ENCODE peak calls at places on chromosomes 6 and 20, in four cellular contexts. C is right cardiac atrium, B is MM.1S, J is heart right ventricle. L is an unnamed sample.
A peak's percentile ranks its signal among the peaks of the same experiment; 100 is the strongest.

GRCh38 chr6:169923468-169924464 is 172.3 kb downstream of the ERMARD start:
- DNase-seq in C (no peak), B (no peak), J (no peak), L (no peak)

GRCh38 chr6:170082531-170083187 is 208.2 kb downstream of the DLL1 start:
- DNase-seq in C (no peak), B (no peak), J (no peak), L (no peak)

GRCh38 chr6:144266091-144266649 is 19.0 kb upstream of the UTRN start:
- DNase-seq in C (peak; percentile 67), B (no peak), J (peak; percentile 46), L (no peak)

GRCh38 chr20:17747431-17747846 is 47.7 kb downstream of the BANF2 start:
- DNase-seq in C (peak; percentile 28), B (no peak), J (no peak), L (no peak)

GRCh38 chr6:21171801-21172200 is 421.8 kb upstream of the SOX4 start:
- DNase-seq in C (no peak), B (no peak), J (no peak), L (no peak)

GRCh38 chr6:43405354-43405753 is 22.0 kb upstream of the ABCC10 start:
- DNase-seq in C (no peak), B (no peak), J (no peak), L (no peak)

GRCh38 chr20:8796088-8796665 is 272.7 kb upstream of the PLCB4 start:
- DNase-seq in C (no peak), B (no peak), J (no peak), L (no peak)

GRCh38 chr6:145822432-145822831 is 7.8 kb upstream of the FBXO30 start:
- DNase-seq in C (no peak), B (no peak), J (no peak), L (no peak)

GRCh38 chr6:12232339-12232738 is 57.8 kb upstream of the EDN1 start:
- DNase-seq in C (no peak), B (peak; percentile 59), J (no peak), L (peak; percentile 12)

GRCh38 chr6:165987483-165988305 is 180.0 kb downstream of the TBXT start:
- DNase-seq in C (peak; percentile 93), B (peak; percentile 6), J (peak; percentile 84), L (no peak)

GRCh38 chr20:18056174-18057105 is 1.3 kb downstream of the OVOL2 start:
- DNase-seq in C (no peak), B (peak; percentile 68), J (no peak), L (peak; percentile 26)

GRCh38 chr6:120005292-120005976 is 655.9 kb upstream of the MAN1A1 start:
- DNase-seq in C (no peak), B (no peak), J (no peak), L (no peak)

GRCh38 chr20:33653900-33654596 is 8.1 kb upstream of the C20orf144 start:
- DNase-seq in C (no peak), B (no peak), J (no peak), L (no peak)

GRCh38 chr6:146357578-146358340 is 185.9 kb upstream of the RAB32 start:
- DNase-seq in C (no peak), B (peak; percentile 66), J (no peak), L (no peak)

GRCh38 chr20:45343445-45343866 is 4.8 kb downstream of the SDC4 start:
- DNase-seq in C (no peak), B (no peak), J (no peak), L (no peak)

GRCh38 chr6:3308106-3308505 is 49.4 kb downstream of the PSMG4 start:
- DNase-seq in C (no peak), B (no peak), J (no peak), L (no peak)

GRCh38 chr20:58017237-58017969 is 211.1 kb downstream of the ANKRD60 start:
- DNase-seq in C (no peak), B (no peak), J (peak; percentile 26), L (no peak)

GRCh38 chr20:45432294-45432693 is 16.4 kb downstream of the PIGT start:
- DNase-seq in C (no peak), B (peak; percentile 77), J (no peak), L (no peak)

GRCh38 chr6:14474816-14475215 is 357.2 kb downstream of the CD83 start:
- DNase-seq in C (no peak), B (no peak), J (no peak), L (no peak)
- H3K27ac ChIP-seq in C (no peak overlapping the region), B (no peak overlapping the region), J (no peak overlapping the region), L (no peak overlapping the region)

GRCh38 chr6:56538851-56539250 is 103.8 kb downstream of the DST start:
- DNase-seq in C (no peak), B (no peak), J (no peak), L (no peak)
- H3K4me3 ChIP-seq in C (no peak overlapping the region), B (no peak overlapping the region), J (no peak overlapping the region), L (no peak overlapping the region)

GRCh38 chr6:129489215-129489765 is 220.7 kb downstream of the ARHGAP18 start:
- DNase-seq in C (no peak), B (no peak), J (no peak), L (no peak)

GRCh38 chr6:129492260-129492659 is 217.7 kb downstream of the ARHGAP18 start:
- DNase-seq in C (no peak), B (no peak), J (no peak), L (no peak)

GRCh38 chr6:129491436-129491835 is 218.5 kb downstream of the ARHGAP18 start:
- DNase-seq in C (no peak), B (no peak), J (no peak), L (no peak)

GRCh38 chr6:129488313-129488712 is 221.7 kb downstream of the ARHGAP18 start:
- DNase-seq in C (no peak), B (no peak), J (no peak), L (no peak)

GRCh38 chr6:129490551-129491245 is 219.3 kb downstream of the ARHGAP18 start:
- DNase-seq in C (no peak), B (peak; percentile 92), J (no peak), L (peak; percentile 80)
- H3K4me1 ChIP-seq in C (peaks cover 7% of the 10 kb centered on the region), B (peaks cover 33% of the 10 kb centered on the region), J (peaks cover 45% of the 10 kb centered on the region), L (peaks cover 21% of the 10 kb centered on the region)

DNA sequence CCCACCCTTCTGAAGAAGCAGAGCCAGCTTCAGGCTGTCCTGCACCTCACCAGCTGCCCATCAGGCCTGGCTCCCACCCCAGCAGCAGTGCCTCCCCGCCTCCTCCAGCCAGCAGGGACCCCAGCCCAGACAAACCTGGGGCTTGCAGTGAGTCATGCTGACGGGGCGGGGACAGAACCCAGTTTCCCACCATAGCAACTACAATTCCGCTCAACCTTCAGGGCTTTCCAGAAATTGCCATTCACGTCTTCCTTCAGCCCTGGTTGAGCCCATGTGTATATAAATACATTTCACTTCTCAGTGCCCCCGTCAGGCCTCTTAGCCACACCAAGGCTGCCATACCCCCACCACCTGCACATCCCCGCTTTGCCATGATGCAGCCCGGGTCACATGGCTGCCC is 4.4 kb downstream of the SPDEF start:
- DNase-seq in C (no peak), B (no peak), J (no peak), L (no peak)
- H3K27ac ChIP-seq in C (no peak overlapping the region), B (no peak overlapping the region), J (no peak overlapping the region), L (no peak overlapping the region)

GRCh38 chr6:27126046-27126814 is 121.3 kb upstream of the PRSS16 start:
- DNase-seq in C (no peak), B (no peak), J (no peak), L (no peak)
- H3K4me3 ChIP-seq in C (peak overlapping the region; percentile 25), B (peak overlapping the region; percentile 43), J (no peak overlapping the region), L (peak overlapping the region; percentile 33)

GRCh38 chr6:32187009-32187709 is 2.8 kb downstream of the PBX2 start:
- DNase-seq in C (no peak), B (no peak), J (no peak), L (no peak)
- H3K4me1 ChIP-seq in C (peaks cover 9% of the 10 kb centered on the region), B (peaks cover 14% of the 10 kb centered on the region), J (peaks cover 85% of the 10 kb centered on the region), L (peaks cover 10% of the 10 kb centered on the region)

GRCh38 chr6:52362443-52363221 is 681 bp downstream of the PAQR8 start:
- DNase-seq in C (peak; percentile 31), B (no peak), J (peak; percentile 28), L (peak; percentile 47)
- H3K27ac ChIP-seq in C (peak overlapping the region; percentile 40), B (no peak overlapping the region), J (peak overlapping the region; percentile 79), L (peak overlapping the region; percentile 86)